ENCODE peak calls at places on chromosomes 1 and 21, in seven cellular contexts. One of them, this sample, is unnamed.

GRCh38 chr1:115210302-115210711 is 121.0 kb upstream of the TSPAN2 start:
- DNase-seq in hepatocyte: no peak
- DNase-seq in lower lobe of right lung: no peak
- DNase-seq in ascending aorta: no peak
- DNase-seq in mesenchymal stem cell: peak; percentile 3
- DNase-seq in ovary: no peak
- DNase-seq in tibial nerve: no peak
- DNase-seq in this sample: no peak

GRCh38 chr1:9275567-9276034 is 17.1 kb upstream of the SPSB1 start:
- DNase-seq in hepatocyte: no peak
- DNase-seq in lower lobe of right lung: peak; percentile 85
- DNase-seq in ascending aorta: no peak
- DNase-seq in mesenchymal stem cell: peak; percentile 94
- DNase-seq in ovary: no peak
- DNase-seq in tibial nerve: no peak
- DNase-seq in this sample: no peak

GRCh38 chr1:231844986-231845502 is 218.5 kb downstream of the DISC1 start:
- DNase-seq in hepatocyte: no peak
- DNase-seq in lower lobe of right lung: no peak
- DNase-seq in ascending aorta: no peak
- DNase-seq in mesenchymal stem cell: peak; percentile 70
- DNase-seq in ovary: no peak
- DNase-seq in tibial nerve: no peak
- DNase-seq in this sample: no peak

GRCh38 chr1:41811978-41812852 is 106.5 kb downstream of the HIVEP3 start:
- DNase-seq in hepatocyte: peak; percentile 64
- DNase-seq in lower lobe of right lung: no peak
- DNase-seq in ascending aorta: no peak
- DNase-seq in mesenchymal stem cell: peak; percentile 95
- DNase-seq in ovary: no peak
- DNase-seq in tibial nerve: no peak
- DNase-seq in this sample: no peak

GRCh38 chr1:163168053-163168452 is 34.7 kb downstream of the RGS5 start:
- DNase-seq in hepatocyte: peak; percentile 11
- DNase-seq in lower lobe of right lung: no peak
- DNase-seq in ascending aorta: no peak
- DNase-seq in mesenchymal stem cell: peak; percentile 97
- DNase-seq in ovary: no peak
- DNase-seq in tibial nerve: no peak
- DNase-seq in this sample: no peak

GRCh38 chr21:40053007-40053406 is 185.8 kb downstream of the PCP4 start:
- DNase-seq in hepatocyte: peak; percentile 17
- DNase-seq in lower lobe of right lung: no peak
- DNase-seq in ascending aorta: no peak
- DNase-seq in mesenchymal stem cell: no peak
- DNase-seq in ovary: no peak
- DNase-seq in tibial nerve: peak; percentile 26
- DNase-seq in this sample: peak; percentile 91

GRCh38 chr1:98704474-98704873 is 43.0 kb downstream of the SNX7 start:
- DNase-seq in hepatocyte: peak; percentile 21
- DNase-seq in lower lobe of right lung: no peak
- DNase-seq in ascending aorta: no peak
- DNase-seq in mesenchymal stem cell: peak; percentile 9
- DNase-seq in ovary: no peak
- DNase-seq in tibial nerve: no peak
- DNase-seq in this sample: no peak

GRCh38 chr21:41509733-41510132 is 1.8 kb upstream of the TMPRSS2 start:
- DNase-seq in hepatocyte: no peak
- DNase-seq in lower lobe of right lung: no peak
- DNase-seq in ascending aorta: no peak
- DNase-seq in mesenchymal stem cell: no peak
- DNase-seq in ovary: no peak
- DNase-seq in tibial nerve: no peak
- DNase-seq in this sample: no peak

GRCh38 chr1:93820554-93821411 is 58.2 kb downstream of the DNTTIP2 start:
- DNase-seq in hepatocyte: no peak
- DNase-seq in lower lobe of right lung: no peak
- DNase-seq in ascending aorta: no peak
- DNase-seq in mesenchymal stem cell: no peak
- DNase-seq in ovary: no peak
- DNase-seq in tibial nerve: no peak
- DNase-seq in this sample: no peak

GRCh38 chr1:172851871-172852270 is 193.0 kb downstream of the FASLG start:
- DNase-seq in hepatocyte: no peak
- DNase-seq in lower lobe of right lung: no peak
- DNase-seq in ascending aorta: no peak
- DNase-seq in mesenchymal stem cell: no peak
- DNase-seq in ovary: no peak
- DNase-seq in tibial nerve: no peak
- DNase-seq in this sample: no peak

GRCh38 chr1:42529724-42530161 is 66.7 kb downstream of the CCDC30 start:
- DNase-seq in hepatocyte: no peak
- DNase-seq in lower lobe of right lung: no peak
- DNase-seq in ascending aorta: no peak
- DNase-seq in mesenchymal stem cell: peak; percentile 77
- DNase-seq in ovary: no peak
- DNase-seq in tibial nerve: no peak
- DNase-seq in this sample: no peak

GRCh38 chr1:30415171-30415940 is 308.0 kb downstream of the MATN1 start:
- DNase-seq in hepatocyte: no peak
- DNase-seq in lower lobe of right lung: no peak
- DNase-seq in ascending aorta: no peak
- DNase-seq in mesenchymal stem cell: no peak
- DNase-seq in ovary: no peak
- DNase-seq in tibial nerve: no peak
- DNase-seq in this sample: no peak

GRCh38 chr1:77056525-77056924 is 162.7 kb downstream of the PIGK start:
- DNase-seq in hepatocyte: no peak
- DNase-seq in lower lobe of right lung: no peak
- DNase-seq in ascending aorta: no peak
- DNase-seq in mesenchymal stem cell: no peak
- DNase-seq in ovary: no peak
- DNase-seq in tibial nerve: no peak
- DNase-seq in this sample: no peak

GRCh38 chr21:42257091-42257760 is 38.3 kb downstream of the ABCG1 start:
- DNase-seq in hepatocyte: peak; percentile 29
- DNase-seq in lower lobe of right lung: peak; percentile 34
- DNase-seq in ascending aorta: no peak
- DNase-seq in mesenchymal stem cell: peak; percentile 12
- DNase-seq in ovary: no peak
- DNase-seq in tibial nerve: no peak
- DNase-seq in this sample: no peak

GRCh38 chr1:84407524-84408318 is 9.4 kb downstream of the DNASE2B start:
- DNase-seq in hepatocyte: no peak
- DNase-seq in lower lobe of right lung: no peak
- DNase-seq in ascending aorta: no peak
- DNase-seq in mesenchymal stem cell: no peak
- DNase-seq in ovary: no peak
- DNase-seq in tibial nerve: no peak
- DNase-seq in this sample: no peak

GRCh38 chr1:240800291-240800690 is 188.3 kb upstream of the GREM2 start:
- DNase-seq in hepatocyte: no peak
- DNase-seq in lower lobe of right lung: no peak
- DNase-seq in ascending aorta: no peak
- DNase-seq in mesenchymal stem cell: no peak
- DNase-seq in ovary: no peak
- DNase-seq in tibial nerve: no peak
- DNase-seq in this sample: no peak

GRCh38 chr1:32035119-32035518 is 21.5 kb downstream of the KHDRBS1 start:
- DNase-seq in hepatocyte: no peak
- DNase-seq in lower lobe of right lung: no peak
- DNase-seq in ascending aorta: no peak
- DNase-seq in mesenchymal stem cell: no peak
- DNase-seq in ovary: no peak
- DNase-seq in tibial nerve: no peak
- DNase-seq in this sample: no peak

GRCh38 chr1:234781241-234782056 is 171.5 kb upstream of the IRF2BP2 start:
- DNase-seq in hepatocyte: peak; percentile 91
- DNase-seq in lower lobe of right lung: no peak
- DNase-seq in ascending aorta: no peak
- DNase-seq in mesenchymal stem cell: peak; percentile 8
- DNase-seq in ovary: peak; percentile 20
- DNase-seq in tibial nerve: no peak
- DNase-seq in this sample: no peak

DNA sequence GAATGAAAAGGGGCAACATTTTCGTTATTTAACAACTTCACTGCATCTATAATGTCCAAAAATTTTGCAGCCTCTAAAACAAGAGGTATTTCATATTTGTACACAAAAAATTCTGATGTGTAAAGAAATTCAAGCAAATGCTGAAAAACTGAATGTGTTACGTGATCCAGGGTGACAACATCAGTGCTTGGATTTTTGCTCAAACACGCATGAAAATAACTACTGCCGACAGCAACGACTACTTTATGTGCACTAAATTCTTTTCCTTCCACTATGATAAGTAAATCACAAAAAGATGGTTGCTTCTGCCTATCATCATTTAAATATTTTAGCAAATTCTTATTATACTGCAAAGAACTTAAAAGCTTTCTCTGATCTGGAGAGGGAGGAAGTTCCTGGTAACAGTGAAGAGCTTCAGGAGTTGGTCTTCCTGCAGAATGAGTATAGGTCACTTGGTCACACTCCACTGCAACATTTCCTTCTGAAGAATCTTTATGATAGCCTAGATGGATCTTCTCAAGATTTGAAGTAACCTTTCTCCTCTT is 53.5 kb upstream of the ASPM start:
- DNase-seq in hepatocyte: no peak
- DNase-seq in lower lobe of right lung: no peak
- DNase-seq in ascending aorta: no peak
- DNase-seq in mesenchymal stem cell: no peak
- DNase-seq in ovary: no peak
- DNase-seq in tibial nerve: no peak
- DNase-seq in this sample: no peak
- H3K4me1 ChIP-seq in hepatocyte: peaks cover 24% of the 10 kb centered on the region
- H3K4me1 ChIP-seq in lower lobe of right lung: peaks cover 40% of the 10 kb centered on the region
- H3K4me1 ChIP-seq in ascending aorta: no peaks in the 10 kb centered on the region
- H3K4me1 ChIP-seq in mesenchymal stem cell: no peaks in the 10 kb centered on the region
- H3K4me1 ChIP-seq in ovary: peaks cover 2% of the 10 kb centered on the region
- H3K4me1 ChIP-seq in tibial nerve: no peaks in the 10 kb centered on the region
- H3K4me1 ChIP-seq in this sample: peaks cover 25% of the 10 kb centered on the region

GRCh38 chr1:203684077-203684476 is 57.4 kb downstream of the ATP2B4 start:
- DNase-seq in hepatocyte: no peak
- DNase-seq in lower lobe of right lung: no peak
- DNase-seq in ascending aorta: no peak
- DNase-seq in mesenchymal stem cell: no peak
- DNase-seq in ovary: no peak
- DNase-seq in tibial nerve: no peak
- DNase-seq in this sample: no peak
- H3K4me1 ChIP-seq in hepatocyte: peaks cover 11% of the 10 kb centered on the region
- H3K4me1 ChIP-seq in lower lobe of right lung: peaks cover 33% of the 10 kb centered on the region
- H3K4me1 ChIP-seq in ascending aorta: no peaks in the 10 kb centered on the region
- H3K4me1 ChIP-seq in mesenchymal stem cell: no peaks in the 10 kb centered on the region
- H3K4me1 ChIP-seq in ovary: peaks cover 4% of the 10 kb centered on the region
- H3K4me1 ChIP-seq in tibial nerve: no peaks in the 10 kb centered on the region
- H3K4me1 ChIP-seq in this sample: peaks cover 7% of the 10 kb centered on the region

GRCh38 chr1:17597651-17598050 is 58.2 kb downstream of the ARHGEF10L start:
- DNase-seq in hepatocyte: peak; percentile 57
- DNase-seq in lower lobe of right lung: no peak
- DNase-seq in ascending aorta: no peak
- DNase-seq in mesenchymal stem cell: no peak
- DNase-seq in ovary: no peak
- DNase-seq in tibial nerve: no peak
- DNase-seq in this sample: no peak

GRCh38 chr1:17598251-17598650 is 58.8 kb downstream of the ARHGEF10L start:
- DNase-seq in hepatocyte: no peak
- DNase-seq in lower lobe of right lung: no peak
- DNase-seq in ascending aorta: no peak
- DNase-seq in mesenchymal stem cell: no peak
- DNase-seq in ovary: no peak
- DNase-seq in tibial nerve: no peak
- DNase-seq in this sample: no peak

GRCh38 chr1:17595602-17595925 is 56.1 kb downstream of the ARHGEF10L start:
- DNase-seq in hepatocyte: no peak
- DNase-seq in lower lobe of right lung: no peak
- DNase-seq in ascending aorta: no peak
- DNase-seq in mesenchymal stem cell: no peak
- DNase-seq in ovary: no peak
- DNase-seq in tibial nerve: no peak
- DNase-seq in this sample: no peak

GRCh38 chr1:17596186-17596585 is 56.7 kb downstream of the ARHGEF10L start:
- DNase-seq in hepatocyte: peak; percentile 46
- DNase-seq in lower lobe of right lung: no peak
- DNase-seq in ascending aorta: no peak
- DNase-seq in mesenchymal stem cell: no peak
- DNase-seq in ovary: no peak
- DNase-seq in tibial nerve: no peak
- DNase-seq in this sample: peak; percentile 85

DNA sequence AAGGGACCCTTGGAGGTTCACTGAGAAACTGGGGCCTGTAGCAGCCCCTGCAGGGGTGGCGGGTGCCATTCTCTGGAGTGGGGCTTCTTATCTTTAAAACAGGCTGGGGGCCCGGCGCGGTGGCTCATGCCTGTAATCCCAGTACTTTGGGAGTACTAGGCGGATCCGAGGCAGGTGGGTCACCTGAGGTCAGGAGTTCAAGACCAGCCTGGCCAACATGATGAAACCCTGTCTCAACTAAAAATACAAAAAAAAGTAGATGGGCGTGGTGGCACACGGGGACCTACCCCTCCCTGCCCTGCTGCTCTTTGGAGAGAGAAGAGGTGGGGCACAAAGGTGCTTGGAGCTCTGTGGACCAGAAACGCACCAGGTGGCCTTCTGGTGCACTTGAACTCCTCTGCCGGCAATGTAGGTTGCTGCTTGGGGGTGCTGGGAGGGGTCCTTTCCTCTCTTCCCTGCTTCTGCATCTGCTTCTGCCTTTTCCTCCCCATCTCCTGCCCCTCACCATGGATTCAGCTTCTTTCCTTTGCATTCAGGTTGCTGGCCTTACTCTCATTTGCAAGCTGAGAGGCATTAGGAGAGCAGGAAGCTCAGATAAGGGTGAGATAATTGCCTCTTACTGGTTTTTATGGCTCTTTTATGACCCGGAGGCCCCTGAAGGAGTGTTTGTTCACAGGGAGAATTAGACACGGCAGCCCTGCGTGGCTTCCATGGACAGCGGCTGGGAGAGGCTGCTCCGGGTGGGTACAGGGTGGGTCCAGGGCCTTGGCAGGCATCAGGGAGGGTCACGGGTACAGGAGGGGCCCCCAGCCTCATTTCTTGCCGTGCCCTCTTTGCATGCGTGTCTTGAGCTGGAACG is 57.4 kb downstream of the ARHGEF10L start:
- DNase-seq in hepatocyte: peak; percentile 74
- DNase-seq in lower lobe of right lung: no peak
- DNase-seq in ascending aorta: no peak
- DNase-seq in mesenchymal stem cell: peak; percentile 9
- DNase-seq in ovary: no peak
- DNase-seq in tibial nerve: no peak
- DNase-seq in this sample: no peak
- H3K4me1 ChIP-seq in hepatocyte: peaks cover 45% of the 10 kb centered on the region
- H3K4me1 ChIP-seq in lower lobe of right lung: peaks cover 13% of the 10 kb centered on the region
- H3K4me1 ChIP-seq in ascending aorta: peaks cover 12% of the 10 kb centered on the region
- H3K4me1 ChIP-seq in mesenchymal stem cell: peaks cover 22% of the 10 kb centered on the region
- H3K4me1 ChIP-seq in ovary: no peaks in the 10 kb centered on the region
- H3K4me1 ChIP-seq in tibial nerve: no peaks in the 10 kb centered on the region
- H3K4me1 ChIP-seq in this sample: peaks cover 66% of the 10 kb centered on the region

DNA sequence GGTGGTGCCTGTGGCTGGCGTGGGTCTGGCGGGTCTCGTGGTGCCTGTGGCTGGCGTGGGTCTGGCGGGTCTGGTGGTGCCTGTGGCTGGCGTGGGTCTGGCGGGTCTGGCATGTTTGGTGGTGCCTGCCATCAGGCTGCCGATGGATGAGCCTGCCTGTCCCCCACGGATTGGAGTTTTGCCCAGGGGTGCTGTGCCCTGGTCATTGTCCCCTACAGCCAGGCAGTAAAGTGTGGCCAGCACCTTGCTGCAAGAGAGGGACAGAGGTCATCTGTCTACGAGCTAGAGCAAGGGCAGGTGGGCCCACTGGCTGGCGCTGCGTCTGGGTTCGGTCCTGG is 41.8 kb downstream of the SKI start:
- DNase-seq in hepatocyte: no peak
- DNase-seq in lower lobe of right lung: no peak
- DNase-seq in ascending aorta: no peak
- DNase-seq in mesenchymal stem cell: no peak
- DNase-seq in ovary: no peak
- DNase-seq in tibial nerve: no peak
- DNase-seq in this sample: no peak
- H3K4me1 ChIP-seq in hepatocyte: peaks cover 40% of the 10 kb centered on the region
- H3K4me1 ChIP-seq in lower lobe of right lung: peaks cover 93% of the 10 kb centered on the region
- H3K4me1 ChIP-seq in ascending aorta: peaks cover 58% of the 10 kb centered on the region
- H3K4me1 ChIP-seq in mesenchymal stem cell: peaks cover 72% of the 10 kb centered on the region
- H3K4me1 ChIP-seq in ovary: peaks cover 67% of the 10 kb centered on the region
- H3K4me1 ChIP-seq in tibial nerve: no peaks in the 10 kb centered on the region
- H3K4me1 ChIP-seq in this sample: peaks cover 13% of the 10 kb centered on the region

This sample was measured in tibial artery.